ENCODE peak calls at places on chromosomes 7 and 10, in nine cellular contexts. Z is Peyer's patch, O is prostate gland, Y is uterus, X is sigmoid colon, J is HepG2, F is K562, A is HCT116, G is breast epithelium. I is an unnamed sample. For H3K4me1, the result is how much of the 10 kb centered on the place peaks cover.

GRCh38 chr10:100621360-100622205 is 85.8 kb downstream of the HIF1AN start:
- DNase-seq in J (no peak), G (no peak), Y (no peak), F (no peak), X (no peak), Z (no peak), O (no peak), A (no peak), I (no peak)

GRCh38 chr7:36117201-36117840 is 35.7 kb upstream of the EEPD1 start:
- DNase-seq in Z (no peak), Y (no peak), A (no peak), J (no peak), F (no peak), G (no peak), X (no peak), O (no peak), I (no peak)

GRCh38 chr7:90222811-90223725 is 11.5 kb downstream of the STEAP2 start:
- DNase-seq in Z (no peak), X (peak), A (no peak), F (no peak), G (peak), J (peak), Y (peak), O (no peak), I (no peak)

GRCh38 chr10:129918836-129919235 is 45.2 kb downstream of the EBF3 start:
- DNase-seq in G (no peak), Y (no peak), O (no peak), A (no peak), X (peak), J (no peak), Z (no peak), F (no peak), I (no peak)

GRCh38 chr10:73094249-73094850 is 2.3 kb downstream of the P4HA1 start:
- DNase-seq in X (no peak), A (no peak), G (no peak), J (no peak), Y (no peak), F (peak), O (no peak), Z (no peak), I (no peak)

GRCh38 chr10:121838149-121838548 is 89.7 kb downstream of the ATE1 start:
- DNase-seq in Y (no peak), J (no peak), G (no peak), A (no peak), X (no peak), F (no peak), Z (no peak), O (no peak), I (no peak)

GRCh38 chr7:123682690-123683089 is 27.0 kb downstream of the LMOD2 start:
- DNase-seq in Z (no peak), X (no peak), J (peak), G (no peak), Y (no peak), O (peak), F (peak), A (peak), I (no peak)

GRCh38 chr10:28367865-28368541 is 65.1 kb upstream of the MPP7 start:
- DNase-seq in A (no peak), G (no peak), O (no peak), X (no peak), J (no peak), F (no peak), Z (peak), Y (no peak), I (no peak)

GRCh38 chr7:155971180-155971770 is 159.0 kb upstream of the SHH start:
- DNase-seq in Y (no peak), X (peak), G (no peak), F (no peak), J (no peak), A (no peak), O (no peak), Z (no peak), I (no peak)

GRCh38 chr7:7236041-7236440 is 53.7 kb downstream of the C1GALT1 start:
- DNase-seq in G (no peak), A (no peak), F (no peak), Z (no peak), J (no peak), O (no peak), Y (no peak), X (no peak), I (no peak)

GRCh38 chr10:123573236-123574147 is 92.7 kb upstream of the GPR26 start:
- DNase-seq in Z (peak), Y (no peak), F (peak), J (peak), X (peak), A (peak), G (peak), O (peak), I (peak)

GRCh38 chr7:134048166-134048565 is 79.0 kb upstream of the LRGUK start:
- DNase-seq in J (no peak), Y (no peak), Z (no peak), A (no peak), O (no peak), X (no peak), F (no peak), G (no peak), I (no peak)

GRCh38 chr10:110488944-110489343 is 8.8 kb upstream of the DUSP5 start:
- DNase-seq in Y (no peak), G (no peak), F (no peak), J (no peak), Z (no peak), O (no peak), X (no peak), A (no peak), I (no peak)

GRCh38 chr10:130847170-130847569 is 464.4 kb downstream of the TCERG1L start:
- DNase-seq in F (no peak), A (no peak), J (no peak), X (no peak), G (no peak), O (no peak), Z (no peak), Y (no peak), I (no peak)

GRCh38 chr10:12852732-12853131 is 148.8 kb downstream of the CCDC3 start:
- DNase-seq in G (no peak), A (no peak), Y (no peak), X (no peak), O (no peak), Z (no peak), J (no peak), F (no peak), I (no peak)

GRCh38 chr7:158512042-158512441 is 75.6 kb downstream of the PTPRN2 start:
- DNase-seq in Z (no peak), J (no peak), G (no peak), Y (no peak), F (no peak), A (no peak), O (no peak), X (no peak), I (no peak)

GRCh38 chr10:91043173-91043910 is 122.5 kb upstream of the ANKRD1 start:
- DNase-seq in Y (no peak), Z (no peak), G (no peak), O (no peak), J (peak), X (no peak), F (peak), A (peak), I (peak)

GRCh38 chr7:106795877-106796231 is 69.2 kb upstream of the PIK3CG start:
- DNase-seq in G (no peak), F (no peak), J (no peak), Y (no peak), Z (no peak), A (no peak), O (no peak), X (no peak), I (no peak)

GRCh38 chr7:2800923-2801682 is 43.0 kb downstream of the GNA12 start:
- DNase-seq in A (no peak), Z (no peak), Y (peak), F (peak), O (no peak), J (peak), G (no peak), X (peak), I (no peak)

GRCh38 chr10:112811741-112812551 is 138.1 kb upstream of the TCF7L2 start:
- DNase-seq in G (peak), J (peak), Z (no peak), F (no peak), A (peak), Y (peak), O (peak), X (no peak), I (peak)

GRCh38 chr7:51666751-51667150 is 350.1 kb upstream of the COBL start:
- DNase-seq in J (no peak), Y (no peak), A (no peak), Z (no peak), F (no peak), X (no peak), G (no peak), O (no peak), I (no peak)

GRCh38 chr7:137360087-137360679 is 16.6 kb upstream of the PTN start:
- DNase-seq in J (no peak), G (no peak), Y (no peak), F (no peak), X (no peak), Z (no peak), O (no peak), A (no peak), I (no peak)

GRCh38 chr10:4595920-4596319 is 230.1 kb upstream of the AKR1E2 start:
- DNase-seq in J (no peak), X (no peak), G (no peak), Z (no peak), A (no peak), F (no peak), Y (no peak), O (no peak), I (no peak)

GRCh38 chr10:89207181-89207800 is at the start of gene CH25H:
- DNase-seq in X (peak), J (no peak), Z (peak), Y (peak), A (no peak), F (peak), G (peak), O (peak), I (peak)

GRCh38 chr10:19385846-19386455 is 337.4 kb downstream of the MALRD1 start:
- DNase-seq in Y (no peak), O (no peak), J (peak), G (no peak), A (no peak), Z (no peak), F (no peak), X (no peak), I (no peak)

GRCh38 chr7:42233939-42234338 is 3.1 kb downstream of the GLI3 start:
- DNase-seq in Z (no peak), X (no peak), F (no peak), Y (no peak), O (no peak), G (no peak), J (no peak), A (no peak), I (no peak)

GRCh38 chr10:25933653-25934608 is at the start of gene MYO3A:
- DNase-seq in F (no peak), O (no peak), Z (no peak), G (no peak), X (no peak), A (no peak), Y (no peak), J (no peak), I (no peak)

GRCh38 chr7:28758186-28758585 is 199.9 kb downstream of the TRIL start:
- DNase-seq in Z (no peak), G (no peak), O (no peak), J (no peak), X (no peak), F (no peak), A (no peak), Y (no peak), I (no peak)

GRCh38 chr7:83936056-83936703 is 258.4 kb downstream of the SEMA3A start:
- DNase-seq in O (peak), Y (no peak), X (peak), G (peak), F (peak), Z (no peak), J (peak), A (peak), I (peak)

GRCh38 chr10:124306922-124307371 is 111.8 kb downstream of the OAT start:
- DNase-seq in Z (no peak), G (no peak), F (no peak), O (no peak), Y (no peak), A (no peak), X (peak), J (no peak), I (peak)

GRCh38 chr10:25725917-25726716 is 207.9 kb upstream of the MYO3A start:
- DNase-seq in F (peak), J (peak), A (peak), X (no peak), O (no peak), Y (no peak), G (no peak), Z (no peak), I (no peak)

GRCh38 chr7:69598487-69599148 is 343 bp downstream of the AUTS2 start:
- DNase-seq in F (no peak), A (no peak), X (peak), Z (no peak), Y (no peak), O (peak), J (no peak), G (peak), I (no peak)

GRCh38 chr7:7779888-7780287 is 61.5 kb upstream of the RPA3 start:
- DNase-seq in Z (no peak), A (no peak), X (no peak), F (no peak), O (peak), J (no peak), Y (no peak), G (no peak), I (no peak)

GRCh38 chr7:26988975-26989374 is 106.8 kb downstream of the HOXA1 start:
- DNase-seq in Z (no peak), Y (no peak), X (no peak), F (no peak), O (no peak), J (no peak), A (no peak), G (no peak), I (no peak)

GRCh38 chr10:29537799-29538198 is 97.0 kb downstream of the SVIL start:
- DNase-seq in F (no peak), G (no peak), Z (no peak), J (no peak), O (no peak), X (peak), A (no peak), Y (no peak), I (no peak)

GRCh38 chr7:20016669-20017068 is 200.5 kb downstream of the MACC1 start:
- DNase-seq in F (no peak), X (no peak), Y (no peak), J (no peak), A (no peak), G (no peak), Z (no peak), O (no peak), I (peak)

GRCh38 chr7:55198634-55199366 is 166.3 kb upstream of the LANCL2 start:
- DNase-seq in O (no peak), A (no peak), F (no peak), G (peak), Z (no peak), X (no peak), Y (no peak), J (no peak), I (no peak)

GRCh38 chr7:22356010-22356854 is 722 bp downstream of the RAPGEF5 start:
- DNase-seq in F (no peak), Z (no peak), O (no peak), Y (no peak), G (no peak), X (no peak), A (no peak), J (peak), I (no peak)

GRCh38 chr7:22359156-22359697 is 2.3 kb upstream of the RAPGEF5 start:
- DNase-seq in O (no peak), G (no peak), X (no peak), F (no peak), J (peak), A (no peak), Y (no peak), Z (no peak), I (no peak)

GRCh38 chr7:22355620-22356009 is 1.3 kb downstream of the RAPGEF5 start:
- DNase-seq in A (no peak), Y (no peak), G (no peak), Z (no peak), O (no peak), J (no peak), X (no peak), F (no peak), I (no peak)

GRCh38 chr7:22357311-22358175 is 589 bp upstream of the RAPGEF5 start:
- DNase-seq in F (no peak), Z (no peak), X (no peak), J (peak), Y (no peak), A (peak), G (no peak), O (peak), I (no peak)

DNA sequence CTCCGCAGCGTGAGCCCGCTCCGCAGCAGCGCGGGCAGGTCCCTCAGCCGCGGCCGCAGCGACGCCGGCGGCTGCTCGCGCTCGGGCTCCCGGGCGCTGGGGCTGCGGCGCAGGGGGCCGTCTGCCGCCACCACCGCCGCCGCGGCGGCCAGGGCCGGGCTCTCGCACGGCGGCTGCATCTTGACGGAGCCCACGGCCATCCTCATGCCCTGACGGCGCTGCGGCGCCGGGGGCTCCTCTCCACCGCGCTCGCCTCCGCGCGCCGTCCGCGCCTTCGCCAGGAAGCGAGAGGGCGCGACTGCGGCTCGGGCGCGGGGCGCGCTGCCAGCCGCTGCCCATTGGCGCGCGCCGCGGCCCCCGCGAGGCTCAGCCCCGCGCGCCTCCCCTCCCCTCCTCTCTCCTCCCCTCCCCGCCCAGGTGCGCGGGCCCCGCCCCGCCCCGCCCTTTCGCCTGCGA is at the start of gene RAPGEF5:
- DNase-seq in Z (no peak), Y (no peak), F (no peak), A (peak), O (peak), X (no peak), G (no peak), J (no peak), I (no peak)
- TF ChIP-seq POLR2A in Z (peak), Y (no peak), F (no peak), A (peak), O (no peak), X (no peak), G (no peak), J (no peak), I (no peak)

GRCh38 chr7:129958643-129959479 is 6.1 kb upstream of the UBE2H start:
- DNase-seq in A (peak), G (no peak), X (peak), J (peak), Y (no peak), F (peak), O (peak), Z (no peak), I (peak)
- H3K27ac ChIP-seq in A (peak), G (peak), X (no peak), J (no peak), Y (no peak), F (peak), O (no peak), Z (no peak), I (peak)

DNA sequence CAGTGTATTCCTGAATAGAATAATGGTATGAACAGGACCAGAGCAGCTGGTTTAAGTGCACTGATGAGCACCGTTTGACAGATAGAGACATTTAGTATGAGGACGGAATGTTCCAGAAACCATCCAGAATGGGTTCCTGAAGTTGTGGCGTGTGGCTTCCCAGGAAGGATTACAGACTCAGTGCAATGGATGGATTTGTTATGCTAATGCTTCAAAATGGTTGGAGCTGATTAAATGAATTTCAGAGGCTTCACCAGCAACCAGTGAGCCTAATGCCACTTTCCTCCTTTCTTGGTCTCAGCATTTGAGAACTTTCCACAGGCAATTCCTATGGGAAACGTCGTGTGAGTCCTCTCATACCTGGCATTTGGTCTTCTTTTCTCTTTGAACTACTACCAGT is 9.9 kb downstream of the GATA3 start:
- DNase-seq in J (no peak), F (no peak), Z (no peak), G (no peak), O (no peak), Y (no peak), X (no peak), A (no peak), I (no peak)
- H3K4me1 ChIP-seq in J (under half), F (under half), Z (under half), G (under half), O (under half), Y (under half), X (under half), A (under half), I (under half)

GRCh38 chr10:51857326-51857725 is 157.9 kb upstream of the CSTF2T start:
- DNase-seq in Y (no peak), G (no peak), F (no peak), Z (no peak), J (no peak), A (no peak), X (no peak), O (no peak), I (no peak)
- TF ChIP-seq POLR2A in Y (no peak), G (no peak), F (no peak), Z (no peak), J (no peak), A (no peak), X (no peak), O (no peak), I (no peak)

DNA sequence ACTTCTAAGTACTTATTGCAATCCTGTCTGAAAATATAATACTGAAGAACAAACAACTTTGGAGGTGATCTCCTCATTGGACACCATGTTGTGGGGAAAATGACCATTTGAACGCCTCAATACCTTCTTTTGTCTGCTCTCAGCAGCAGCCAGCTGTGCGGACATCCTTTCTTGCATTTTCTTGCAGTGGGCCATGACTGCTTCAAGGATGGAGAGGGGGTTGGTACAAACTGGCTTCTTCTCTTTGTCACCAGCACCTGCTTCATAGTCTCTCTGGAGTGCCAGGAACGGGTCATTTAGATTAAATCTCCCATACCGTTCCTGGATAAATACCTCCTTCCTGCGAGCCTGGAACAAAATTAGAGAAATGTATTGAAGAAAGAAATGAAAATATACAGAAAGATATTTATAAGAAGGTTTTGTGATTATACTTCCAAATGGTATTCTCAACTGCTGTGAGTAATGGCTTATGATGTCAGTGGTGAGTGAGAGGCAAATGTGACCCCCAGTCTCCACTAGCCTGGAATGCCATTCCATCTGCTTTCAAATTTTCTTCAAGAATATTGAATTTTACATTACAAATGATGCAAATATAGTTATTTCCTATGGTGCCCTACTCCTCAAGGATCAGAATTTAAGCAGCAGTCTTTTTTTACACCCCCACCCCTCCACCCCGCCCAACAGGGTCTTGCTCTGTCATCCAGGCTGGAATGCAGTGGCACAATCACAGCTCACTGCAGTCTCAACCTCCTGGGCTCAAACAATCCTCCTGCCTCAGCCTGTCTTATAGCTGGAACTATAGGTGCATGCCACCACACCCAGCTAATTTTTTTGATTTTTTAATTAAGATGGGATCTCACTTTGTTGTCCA is 62.4 kb downstream of the CTTNBP2 start:
- DNase-seq in A (no peak), G (no peak), O (no peak), X (no peak), Z (no peak), F (no peak), Y (no peak), J (no peak), I (no peak)
- H3K27ac ChIP-seq in A (no peak), G (no peak), O (no peak), X (no peak), Z (no peak), F (no peak), Y (no peak), J (no peak), I (no peak)

GRCh38 chr10:24711465-24711864 is 12.2 kb downstream of the ARHGAP21 start:
- DNase-seq in F (no peak), Y (no peak), O (no peak), X (no peak), J (no peak), A (no peak), G (no peak), Z (no peak), I (no peak)
- H3K4me1 ChIP-seq in F (under half), Y (under half), O (under half), X (under half), J (under half), A (under half), G (under half), Z (under half), I (under half)

I was measured in adrenal gland.